ENCODE peak calls at places on chromosomes 12 and 14, in ten cellular contexts. One of them, this sample, is unnamed.

GRCh38 chr12:127145929-127146789 is 1120.8 kb upstream of the TMEM132C start:
- DNase-seq in HepG2: no peak
- DNase-seq in tibial nerve: peak
- DNase-seq in thyroid gland: peak
- DNase-seq in ovary: peak
- DNase-seq in right lobe of liver: peak
- DNase-seq in stomach: peak
- DNase-seq in A549: peak
- DNase-seq in sigmoid colon: peak
- DNase-seq in IMR-90: peak
- DNase-seq in this sample: peak

GRCh38 chr12:30701056-30701455 is 5.4 kb upstream of the IPO8 start:
- DNase-seq in HepG2: no peak
- DNase-seq in tibial nerve: no peak
- DNase-seq in thyroid gland: no peak
- DNase-seq in ovary: no peak
- DNase-seq in right lobe of liver: no peak
- DNase-seq in stomach: no peak
- DNase-seq in A549: no peak
- DNase-seq in sigmoid colon: no peak
- DNase-seq in IMR-90: peak
- DNase-seq in this sample: no peak

GRCh38 chr12:1863823-1864222 is 43.5 kb downstream of the LRTM2 start:
- DNase-seq in HepG2: no peak
- DNase-seq in tibial nerve: no peak
- DNase-seq in thyroid gland: no peak
- DNase-seq in ovary: no peak
- DNase-seq in right lobe of liver: no peak
- DNase-seq in stomach: peak
- DNase-seq in A549: no peak
- DNase-seq in sigmoid colon: no peak
- DNase-seq in IMR-90: no peak
- DNase-seq in this sample: no peak

GRCh38 chr12:26830783-26831601 is 2.0 kb downstream of the ITPR2 start:
- DNase-seq in HepG2: no peak
- DNase-seq in tibial nerve: no peak
- DNase-seq in thyroid gland: no peak
- DNase-seq in ovary: no peak
- DNase-seq in right lobe of liver: no peak
- DNase-seq in stomach: no peak
- DNase-seq in A549: no peak
- DNase-seq in sigmoid colon: no peak
- DNase-seq in IMR-90: no peak
- DNase-seq in this sample: no peak

GRCh38 chr14:23405516-23406025 is 2.5 kb downstream of the MYH6 start:
- DNase-seq in HepG2: no peak
- DNase-seq in tibial nerve: no peak
- DNase-seq in thyroid gland: no peak
- DNase-seq in ovary: no peak
- DNase-seq in right lobe of liver: no peak
- DNase-seq in stomach: no peak
- DNase-seq in A549: no peak
- DNase-seq in sigmoid colon: no peak
- DNase-seq in IMR-90: no peak
- DNase-seq in this sample: no peak

GRCh38 chr12:19428261-19428660 is 11.0 kb upstream of the AEBP2 start:
- DNase-seq in HepG2: no peak
- DNase-seq in tibial nerve: no peak
- DNase-seq in thyroid gland: no peak
- DNase-seq in ovary: no peak
- DNase-seq in right lobe of liver: no peak
- DNase-seq in stomach: no peak
- DNase-seq in A549: no peak
- DNase-seq in sigmoid colon: no peak
- DNase-seq in IMR-90: no peak
- DNase-seq in this sample: no peak

GRCh38 chr14:70809238-70810214 is at the start of gene MAP3K9:
- DNase-seq in HepG2: peak
- DNase-seq in tibial nerve: no peak
- DNase-seq in thyroid gland: peak
- DNase-seq in ovary: peak
- DNase-seq in right lobe of liver: peak
- DNase-seq in stomach: peak
- DNase-seq in A549: peak
- DNase-seq in sigmoid colon: peak
- DNase-seq in IMR-90: peak
- DNase-seq in this sample: peak

GRCh38 chr14:101733211-101733610 is 28.3 kb upstream of the PPP2R5C start:
- DNase-seq in HepG2: no peak
- DNase-seq in tibial nerve: no peak
- DNase-seq in thyroid gland: no peak
- DNase-seq in ovary: no peak
- DNase-seq in right lobe of liver: no peak
- DNase-seq in stomach: no peak
- DNase-seq in A549: no peak
- DNase-seq in sigmoid colon: no peak
- DNase-seq in IMR-90: peak
- DNase-seq in this sample: no peak

GRCh38 chr12:113463746-113464743 is 7.6 kb downstream of the LHX5 start:
- DNase-seq in HepG2: no peak
- DNase-seq in tibial nerve: no peak
- DNase-seq in thyroid gland: peak
- DNase-seq in ovary: no peak
- DNase-seq in right lobe of liver: no peak
- DNase-seq in stomach: no peak
- DNase-seq in A549: no peak
- DNase-seq in sigmoid colon: no peak
- DNase-seq in IMR-90: no peak
- DNase-seq in this sample: no peak

GRCh38 chr12:41188841-41189394 is 798 bp downstream of the PDZRN4 start:
- DNase-seq in HepG2: no peak
- DNase-seq in tibial nerve: no peak
- DNase-seq in thyroid gland: peak
- DNase-seq in ovary: no peak
- DNase-seq in right lobe of liver: peak
- DNase-seq in stomach: no peak
- DNase-seq in A549: no peak
- DNase-seq in sigmoid colon: no peak
- DNase-seq in IMR-90: no peak
- DNase-seq in this sample: no peak

GRCh38 chr14:38716871-38717270 is 386.2 kb downstream of the SEC23A start:
- DNase-seq in HepG2: no peak
- DNase-seq in tibial nerve: no peak
- DNase-seq in thyroid gland: peak
- DNase-seq in ovary: no peak
- DNase-seq in right lobe of liver: no peak
- DNase-seq in stomach: no peak
- DNase-seq in A549: no peak
- DNase-seq in sigmoid colon: no peak
- DNase-seq in IMR-90: no peak
- DNase-seq in this sample: no peak

GRCh38 chr12:57545809-57546437 is 1.1 kb downstream of the DCTN2 start:
- DNase-seq in HepG2: peak
- DNase-seq in tibial nerve: no peak
- DNase-seq in thyroid gland: no peak
- DNase-seq in ovary: no peak
- DNase-seq in right lobe of liver: no peak
- DNase-seq in stomach: no peak
- DNase-seq in A549: no peak
- DNase-seq in sigmoid colon: no peak
- DNase-seq in IMR-90: peak
- DNase-seq in this sample: no peak
- TF ChIP-seq POLR2A in HepG2: peak
- TF ChIP-seq POLR2A in tibial nerve: no peak
- TF ChIP-seq POLR2A in thyroid gland: no peak
- TF ChIP-seq POLR2A in ovary: no peak
- TF ChIP-seq POLR2A in right lobe of liver: no peak
- TF ChIP-seq POLR2A in stomach: no peak
- TF ChIP-seq POLR2A in A549: no peak
- TF ChIP-seq POLR2A in sigmoid colon: no peak
- TF ChIP-seq POLR2A in IMR-90: no peak
- TF ChIP-seq POLR2A in this sample: no peak

DNA sequence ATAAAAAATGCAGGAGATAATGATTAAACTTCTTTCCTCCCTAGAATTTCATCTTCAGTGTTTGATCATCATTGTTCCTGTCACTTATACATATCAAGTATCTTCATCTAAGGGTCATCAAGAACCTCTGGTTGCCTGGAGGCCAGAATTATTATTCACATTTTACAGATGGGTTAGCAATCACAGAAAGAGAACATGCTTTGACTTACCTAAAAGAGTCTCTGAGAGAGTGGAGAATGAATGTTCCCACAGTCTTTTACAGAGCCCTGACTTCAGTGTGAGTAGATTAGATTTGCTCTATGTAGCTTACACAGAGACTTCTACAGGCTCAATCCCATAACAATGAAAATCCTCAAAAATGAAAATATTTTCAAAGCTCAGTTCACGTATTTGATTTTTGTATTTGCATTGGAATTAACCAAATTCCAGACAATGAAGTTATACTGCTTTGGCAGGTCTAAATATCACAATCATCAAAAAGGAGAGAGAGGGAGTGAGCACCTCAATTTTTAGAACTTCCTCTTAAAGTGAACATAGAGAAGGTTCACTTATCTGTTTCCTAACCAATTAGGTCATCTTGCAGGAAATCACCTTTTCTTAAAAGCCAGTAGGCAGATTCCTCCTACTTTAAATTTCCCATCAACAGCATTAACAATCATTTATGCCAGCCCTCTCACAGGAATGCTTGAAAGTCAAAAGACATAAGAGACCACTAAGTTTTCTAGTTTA is 388.9 kb downstream of the ZFP36L1 start:
- DNase-seq in HepG2: no peak
- DNase-seq in tibial nerve: no peak
- DNase-seq in thyroid gland: no peak
- DNase-seq in ovary: no peak
- DNase-seq in right lobe of liver: no peak
- DNase-seq in stomach: no peak
- DNase-seq in A549: no peak
- DNase-seq in sigmoid colon: no peak
- DNase-seq in IMR-90: no peak
- DNase-seq in this sample: no peak
- TF ChIP-seq POLR2A in HepG2: no peak
- TF ChIP-seq POLR2A in tibial nerve: no peak
- TF ChIP-seq POLR2A in thyroid gland: no peak
- TF ChIP-seq POLR2A in ovary: no peak
- TF ChIP-seq POLR2A in right lobe of liver: no peak
- TF ChIP-seq POLR2A in stomach: no peak
- TF ChIP-seq POLR2A in A549: no peak
- TF ChIP-seq POLR2A in sigmoid colon: no peak
- TF ChIP-seq POLR2A in IMR-90: no peak
- TF ChIP-seq POLR2A in this sample: no peak

DNA sequence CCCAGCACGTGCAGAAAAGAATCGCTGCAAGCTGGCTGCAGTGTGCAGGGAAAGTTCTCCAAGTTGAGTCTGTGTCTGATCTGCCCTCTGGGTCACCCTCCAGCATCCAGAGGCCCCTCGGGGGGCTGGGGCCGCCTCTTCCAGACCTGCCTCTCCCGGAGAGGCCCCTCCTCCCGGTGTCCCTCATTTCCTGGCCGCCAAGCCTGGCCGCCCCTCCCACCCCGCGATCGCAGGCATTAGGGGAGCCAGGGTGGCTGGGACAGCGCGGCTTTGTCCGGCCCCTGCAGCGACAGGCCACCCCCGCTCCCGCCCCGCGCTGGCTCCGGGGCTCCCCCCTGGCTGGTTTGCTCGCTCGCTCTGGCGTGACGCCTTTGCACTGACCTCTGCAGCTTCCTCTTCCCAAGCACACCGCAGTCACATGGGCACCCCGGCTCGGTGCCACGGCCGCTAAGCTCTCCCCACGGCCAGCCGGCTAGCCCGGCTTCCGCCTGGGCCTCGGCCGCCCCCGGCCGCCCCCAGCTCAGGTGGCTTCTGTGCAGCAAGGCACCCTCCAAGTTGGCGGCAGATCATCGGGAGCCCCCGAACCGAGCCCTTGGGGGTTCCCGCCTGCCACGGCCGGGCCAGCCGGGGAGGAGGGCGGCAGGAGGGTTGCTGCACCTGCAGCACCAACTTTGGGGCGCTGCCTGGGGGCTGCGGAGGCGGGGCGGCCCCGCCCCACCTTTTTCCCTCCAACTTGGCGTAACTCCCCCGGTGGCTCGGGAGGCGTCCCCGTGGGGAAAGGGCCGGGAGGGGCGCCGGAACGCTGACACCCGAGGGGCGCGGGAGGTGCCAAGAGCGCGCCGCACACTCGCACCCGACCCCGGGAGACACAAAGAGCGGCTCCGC is 43.7 kb downstream of the KDM2B start:
- DNase-seq in HepG2: peak
- DNase-seq in tibial nerve: peak
- DNase-seq in thyroid gland: peak
- DNase-seq in ovary: peak
- DNase-seq in right lobe of liver: peak
- DNase-seq in stomach: peak
- DNase-seq in A549: peak
- DNase-seq in sigmoid colon: peak
- DNase-seq in IMR-90: peak
- DNase-seq in this sample: peak
- TF ChIP-seq POLR2A in HepG2: peak
- TF ChIP-seq POLR2A in tibial nerve: peak
- TF ChIP-seq POLR2A in thyroid gland: no peak
- TF ChIP-seq POLR2A in ovary: peak
- TF ChIP-seq POLR2A in right lobe of liver: peak
- TF ChIP-seq POLR2A in stomach: peak
- TF ChIP-seq POLR2A in A549: peak
- TF ChIP-seq POLR2A in sigmoid colon: peak
- TF ChIP-seq POLR2A in IMR-90: no peak
- TF ChIP-seq POLR2A in this sample: peak

GRCh38 chr14:21204167-21205025 is 48.5 kb upstream of the OR5AU1 start:
- DNase-seq in HepG2: no peak
- DNase-seq in tibial nerve: no peak
- DNase-seq in thyroid gland: peak
- DNase-seq in ovary: no peak
- DNase-seq in right lobe of liver: no peak
- DNase-seq in stomach: no peak
- DNase-seq in A549: no peak
- DNase-seq in sigmoid colon: no peak
- DNase-seq in IMR-90: no peak
- DNase-seq in this sample: no peak

GRCh38 chr14:21205026-21205677 is 49.3 kb upstream of the OR5AU1 start:
- DNase-seq in HepG2: no peak
- DNase-seq in tibial nerve: no peak
- DNase-seq in thyroid gland: no peak
- DNase-seq in ovary: no peak
- DNase-seq in right lobe of liver: no peak
- DNase-seq in stomach: no peak
- DNase-seq in A549: no peak
- DNase-seq in sigmoid colon: no peak
- DNase-seq in IMR-90: no peak
- DNase-seq in this sample: no peak

GRCh38 chr14:21206753-21207684 is 51.2 kb upstream of the OR5AU1 start:
- DNase-seq in HepG2: no peak
- DNase-seq in tibial nerve: no peak
- DNase-seq in thyroid gland: no peak
- DNase-seq in ovary: no peak
- DNase-seq in right lobe of liver: no peak
- DNase-seq in stomach: no peak
- DNase-seq in A549: no peak
- DNase-seq in sigmoid colon: no peak
- DNase-seq in IMR-90: no peak
- DNase-seq in this sample: no peak

GRCh38 chr14:21203470-21204166 is 47.8 kb upstream of the OR5AU1 start:
- DNase-seq in HepG2: peak
- DNase-seq in tibial nerve: no peak
- DNase-seq in thyroid gland: no peak
- DNase-seq in ovary: no peak
- DNase-seq in right lobe of liver: no peak
- DNase-seq in stomach: no peak
- DNase-seq in A549: no peak
- DNase-seq in sigmoid colon: no peak
- DNase-seq in IMR-90: no peak
- DNase-seq in this sample: no peak

GRCh38 chr14:21205678-21206581 is 50.1 kb upstream of the OR5AU1 start:
- DNase-seq in HepG2: no peak
- DNase-seq in tibial nerve: no peak
- DNase-seq in thyroid gland: no peak
- DNase-seq in ovary: no peak
- DNase-seq in right lobe of liver: no peak
- DNase-seq in stomach: no peak
- DNase-seq in A549: no peak
- DNase-seq in sigmoid colon: no peak
- DNase-seq in IMR-90: no peak
- DNase-seq in this sample: no peak
- TF ChIP-seq POLR2A in HepG2: peak
- TF ChIP-seq POLR2A in tibial nerve: no peak
- TF ChIP-seq POLR2A in thyroid gland: no peak
- TF ChIP-seq POLR2A in ovary: no peak
- TF ChIP-seq POLR2A in right lobe of liver: peak
- TF ChIP-seq POLR2A in stomach: no peak
- TF ChIP-seq POLR2A in A549: no peak
- TF ChIP-seq POLR2A in sigmoid colon: no peak
- TF ChIP-seq POLR2A in IMR-90: no peak
- TF ChIP-seq POLR2A in this sample: no peak

This sample was measured in heart left ventricle.